ENCODE peak calls at places on chromosomes 6 and 20, in six cellular contexts. W, R, Y, I, X and Z are unnamed samples.
A peak's percentile ranks its signal among the peaks of the same experiment; 100 is the strongest.

GRCh38 chr6:130896249-130896648 is 69.0 kb downstream of the SMLR1 start:
- DNase-seq in W (no peak), R (no peak), Y (no peak), I (peak; percentile 24), X (no peak), Z (peak; percentile 92)

GRCh38 chr6:130385059-130385695 is 19.4 kb downstream of the TMEM200A start:
- DNase-seq in W (no peak), R (no peak), Y (no peak), I (no peak), X (no peak), Z (no peak)

GRCh38 chr6:88183503-88183902 is 17.4 kb upstream of the CNR1 start:
- DNase-seq in W (no peak), R (no peak), Y (no peak), I (no peak), X (no peak), Z (no peak)

GRCh38 chr20:46056970-46057855 is 28.2 kb downstream of the SLC12A5 start:
- DNase-seq in W (no peak), R (peak; percentile 47), Y (no peak), I (peak; percentile 48), X (no peak), Z (peak; percentile 51)

GRCh38 chr20:60206259-60206658 is 248.0 kb downstream of the CDH26 start:
- DNase-seq in W (peak; percentile 77), R (peak; percentile 52), Y (no peak), I (peak; percentile 55), X (no peak), Z (peak; percentile 44)

GRCh38 chr6:23547851-23548250 is 578.2 kb upstream of the NRSN1 start:
- DNase-seq in W (no peak), R (no peak), Y (no peak), I (no peak), X (no peak), Z (no peak)

GRCh38 chr20:36861625-36861874 is 14.4 kb upstream of the TLDC2 start:
- DNase-seq in W (no peak), R (no peak), Y (no peak), I (no peak), X (no peak), Z (no peak)

GRCh38 chr20:22821826-22822225 is 213.3 kb upstream of the SSTR4 start:
- DNase-seq in W (no peak), R (no peak), Y (no peak), I (no peak), X (no peak), Z (no peak)

GRCh38 chr6:101281266-101281665 is 112.2 kb upstream of the GRIK2 start:
- DNase-seq in W (no peak), R (no peak), Y (no peak), I (no peak), X (no peak), Z (no peak)

GRCh38 chr20:61370841-61371303 is 118.8 kb downstream of the CDH4 start:
- DNase-seq in W (no peak), R (no peak), Y (no peak), I (no peak), X (no peak), Z (no peak)

GRCh38 chr6:32129297-32130088 is 595 bp downstream of the FKBPL start:
- DNase-seq in W (no peak), R (no peak), Y (no peak), I (no peak), X (no peak), Z (no peak)

GRCh38 chr6:22008248-22008836 is 288.5 kb downstream of the PRL start:
- DNase-seq in W (no peak), R (no peak), Y (no peak), I (no peak), X (no peak), Z (no peak)

GRCh38 chr6:131952886-131953509 is 1.8 kb upstream of the CCN2 start:
- DNase-seq in W (no peak), R (no peak), Y (no peak), I (no peak), X (no peak), Z (no peak)

GRCh38 chr20:25009218-25010145 is 16.9 kb upstream of the APMAP start:
- DNase-seq in W (no peak), R (no peak), Y (no peak), I (no peak), X (no peak), Z (peak; percentile 72)

GRCh38 chr6:43865086-43865485 is 95.1 kb downstream of the VEGFA start:
- DNase-seq in W (no peak), R (no peak), Y (no peak), I (no peak), X (no peak), Z (no peak)

GRCh38 chr6:10441004-10441654 is 26.3 kb upstream of the TFAP2A start:
- DNase-seq in W (no peak), R (peak; percentile 88), Y (no peak), I (peak; percentile 89), X (no peak), Z (peak; percentile 85)

GRCh38 chr6:31795616-31796298 is at the start of gene VARS1:
- DNase-seq in W (peak; percentile 72), R (peak; percentile 91), Y (peak; percentile 80), I (peak; percentile 87), X (peak; percentile 79), Z (peak; percentile 87)

GRCh38 chr6:151300267-151300930 is 60.6 kb downstream of the AKAP12 start:
- DNase-seq in W (no peak), R (peak; percentile 58), Y (no peak), I (peak; percentile 57), X (no peak), Z (no peak)

GRCh38 chr20:17712708-17713107 is 12.9 kb downstream of the BANF2 start:
- DNase-seq in W (no peak), R (peak; percentile 32), Y (no peak), I (no peak), X (no peak), Z (no peak)

GRCh38 chr20:1334370-1334731 is 5.4 kb upstream of the SDCBP2 start:
- DNase-seq in W (no peak), R (no peak), Y (no peak), I (no peak), X (no peak), Z (no peak)

GRCh38 chr20:32052792-32053362 is 835 bp downstream of the HCK start:
- DNase-seq in W (no peak), R (no peak), Y (no peak), I (no peak), X (no peak), Z (no peak)

GRCh38 chr6:74939309-74939708 is 266.5 kb downstream of the COL12A1 start:
- DNase-seq in W (peak; percentile 6), R (peak; percentile 21), Y (no peak), I (peak; percentile 15), X (no peak), Z (no peak)

GRCh38 chr6:131062245-131063027 is 609 bp downstream of the EPB41L2 start:
- DNase-seq in W (no peak), R (no peak), Y (peak; percentile 8), I (no peak), X (peak; percentile 15), Z (no peak)

GRCh38 chr6:125454351-125454750 is 152.6 kb upstream of the HDDC2 start:
- DNase-seq in W (no peak), R (no peak), Y (no peak), I (no peak), X (no peak), Z (no peak)

GRCh38 chr20:30816182-30816645 is 441.2 kb upstream of the DEFB115 start:
- DNase-seq in W (no peak), R (peak; percentile 7), Y (no peak), I (no peak), X (no peak), Z (no peak)

GRCh38 chr20:16518068-16518783 is 55.0 kb downstream of the KIF16B start:
- DNase-seq in W (peak; percentile 17), R (peak; percentile 66), Y (no peak), I (peak; percentile 41), X (no peak), Z (peak; percentile 78)

GRCh38 chr6:133888931-133889556 is at the start of gene TCF21:
- DNase-seq in W (no peak), R (peak; percentile 91), Y (no peak), I (peak; percentile 59), X (no peak), Z (no peak)

GRCh38 chr6:4997862-4998261 is 6.0 kb downstream of the RPP40 start:
- DNase-seq in W (no peak), R (no peak), Y (no peak), I (no peak), X (no peak), Z (no peak)